ENCODE peak calls at places on chromosomes 12 and 14, in eight cellular contexts. One of them, this sample, is unnamed.

GRCh38 chr14:72651715-72652114 is 242.2 kb downstream of the DPF3 start:
- DNase-seq in iPS-NIHi11: no peak
- DNase-seq in amygdala: peak; percentile 46
- DNase-seq in heart right ventricle: no peak
- DNase-seq in central memory CD8-positive, alpha-beta T cell: no peak
- DNase-seq in stimulated activated CD4-positive, alpha-beta T cell treated with anti-CD3 and anti-CD28 coated beads, TNF-alpha, amount 100 ng/mL, for 1 hour: no peak
- DNase-seq in HTR-8/SVneo: no peak
- DNase-seq in central memory CD4-positive, alpha-beta T cell: no peak
- DNase-seq in this sample: no peak

GRCh38 chr12:110543252-110543959 is 39.7 kb downstream of the PPTC7 start:
- DNase-seq in central memory CD8-positive, alpha-beta T cell: no peak
- DNase-seq in stimulated activated CD4-positive, alpha-beta T cell treated with anti-CD3 and anti-CD28 coated beads, TNF-alpha, amount 100 ng/mL, for 1 hour: no peak
- DNase-seq in heart right ventricle: peak; percentile 71
- DNase-seq in central memory CD4-positive, alpha-beta T cell: no peak
- DNase-seq in iPS-NIHi11: peak; percentile 29
- DNase-seq in amygdala: peak; percentile 33
- DNase-seq in HTR-8/SVneo: no peak
- DNase-seq in this sample: no peak

GRCh38 chr12:58915634-58916033 is 4.7 kb downstream of the LRIG3 start:
- DNase-seq in stimulated activated CD4-positive, alpha-beta T cell treated with anti-CD3 and anti-CD28 coated beads, TNF-alpha, amount 100 ng/mL, for 1 hour: no peak
- DNase-seq in central memory CD4-positive, alpha-beta T cell: no peak
- DNase-seq in HTR-8/SVneo: no peak
- DNase-seq in iPS-NIHi11: no peak
- DNase-seq in central memory CD8-positive, alpha-beta T cell: no peak
- DNase-seq in heart right ventricle: peak; percentile 18
- DNase-seq in amygdala: no peak
- DNase-seq in this sample: no peak

GRCh38 chr12:111953455-111953854 is 59.5 kb downstream of the TMEM116 start:
- DNase-seq in amygdala: no peak
- DNase-seq in iPS-NIHi11: no peak
- DNase-seq in HTR-8/SVneo: no peak
- DNase-seq in stimulated activated CD4-positive, alpha-beta T cell treated with anti-CD3 and anti-CD28 coated beads, TNF-alpha, amount 100 ng/mL, for 1 hour: no peak
- DNase-seq in heart right ventricle: no peak
- DNase-seq in central memory CD8-positive, alpha-beta T cell: no peak
- DNase-seq in central memory CD4-positive, alpha-beta T cell: no peak
- DNase-seq in this sample: no peak

GRCh38 chr12:26530461-26530860 is 302.5 kb downstream of the ITPR2 start:
- DNase-seq in HTR-8/SVneo: no peak
- DNase-seq in iPS-NIHi11: no peak
- DNase-seq in central memory CD8-positive, alpha-beta T cell: no peak
- DNase-seq in amygdala: no peak
- DNase-seq in central memory CD4-positive, alpha-beta T cell: no peak
- DNase-seq in heart right ventricle: no peak
- DNase-seq in stimulated activated CD4-positive, alpha-beta T cell treated with anti-CD3 and anti-CD28 coated beads, TNF-alpha, amount 100 ng/mL, for 1 hour: no peak
- DNase-seq in this sample: no peak

GRCh38 chr14:105483300-105484068 is 3.2 kb upstream of the CRIP1 start:
- DNase-seq in iPS-NIHi11: no peak
- DNase-seq in central memory CD4-positive, alpha-beta T cell: no peak
- DNase-seq in HTR-8/SVneo: no peak
- DNase-seq in central memory CD8-positive, alpha-beta T cell: no peak
- DNase-seq in amygdala: no peak
- DNase-seq in stimulated activated CD4-positive, alpha-beta T cell treated with anti-CD3 and anti-CD28 coated beads, TNF-alpha, amount 100 ng/mL, for 1 hour: no peak
- DNase-seq in heart right ventricle: peak; percentile 55
- DNase-seq in this sample: no peak

GRCh38 chr14:70955543-70956480 is 48.6 kb downstream of the PCNX1 start:
- DNase-seq in amygdala: no peak
- DNase-seq in central memory CD4-positive, alpha-beta T cell: peak; percentile 53
- DNase-seq in central memory CD8-positive, alpha-beta T cell: no peak
- DNase-seq in heart right ventricle: no peak
- DNase-seq in iPS-NIHi11: no peak
- DNase-seq in stimulated activated CD4-positive, alpha-beta T cell treated with anti-CD3 and anti-CD28 coated beads, TNF-alpha, amount 100 ng/mL, for 1 hour: no peak
- DNase-seq in HTR-8/SVneo: peak; percentile 38
- DNase-seq in this sample: peak; percentile 16

GRCh38 chr12:130572553-130572952 is 143.5 kb downstream of the RIMBP2 start:
- DNase-seq in iPS-NIHi11: no peak
- DNase-seq in amygdala: no peak
- DNase-seq in HTR-8/SVneo: no peak
- DNase-seq in central memory CD4-positive, alpha-beta T cell: no peak
- DNase-seq in central memory CD8-positive, alpha-beta T cell: no peak
- DNase-seq in heart right ventricle: no peak
- DNase-seq in stimulated activated CD4-positive, alpha-beta T cell treated with anti-CD3 and anti-CD28 coated beads, TNF-alpha, amount 100 ng/mL, for 1 hour: no peak
- DNase-seq in this sample: no peak

GRCh38 chr12:6626654-6627283 is 9.0 kb downstream of the LPAR5 start:
- DNase-seq in stimulated activated CD4-positive, alpha-beta T cell treated with anti-CD3 and anti-CD28 coated beads, TNF-alpha, amount 100 ng/mL, for 1 hour: no peak
- DNase-seq in iPS-NIHi11: no peak
- DNase-seq in HTR-8/SVneo: no peak
- DNase-seq in central memory CD4-positive, alpha-beta T cell: no peak
- DNase-seq in amygdala: no peak
- DNase-seq in central memory CD8-positive, alpha-beta T cell: no peak
- DNase-seq in heart right ventricle: no peak
- DNase-seq in this sample: peak; percentile 44

GRCh38 chr12:47757360-47757839 is 1.3 kb downstream of the RAPGEF3 start:
- DNase-seq in heart right ventricle: no peak
- DNase-seq in HTR-8/SVneo: no peak
- DNase-seq in amygdala: no peak
- DNase-seq in central memory CD8-positive, alpha-beta T cell: no peak
- DNase-seq in stimulated activated CD4-positive, alpha-beta T cell treated with anti-CD3 and anti-CD28 coated beads, TNF-alpha, amount 100 ng/mL, for 1 hour: no peak
- DNase-seq in central memory CD4-positive, alpha-beta T cell: no peak
- DNase-seq in iPS-NIHi11: no peak
- DNase-seq in this sample: no peak

GRCh38 chr14:45201908-45202307 is 51.1 kb downstream of the MIS18BP1 start:
- DNase-seq in heart right ventricle: no peak
- DNase-seq in stimulated activated CD4-positive, alpha-beta T cell treated with anti-CD3 and anti-CD28 coated beads, TNF-alpha, amount 100 ng/mL, for 1 hour: no peak
- DNase-seq in iPS-NIHi11: peak; percentile 17
- DNase-seq in central memory CD4-positive, alpha-beta T cell: no peak
- DNase-seq in HTR-8/SVneo: peak; percentile 3
- DNase-seq in amygdala: no peak
- DNase-seq in central memory CD8-positive, alpha-beta T cell: no peak
- DNase-seq in this sample: no peak

GRCh38 chr12:6423267-6424007 is 21.3 kb upstream of the CD27 start:
- DNase-seq in iPS-NIHi11: peak; percentile 92
- DNase-seq in HTR-8/SVneo: peak; percentile 96
- DNase-seq in heart right ventricle: peak; percentile 73
- DNase-seq in central memory CD4-positive, alpha-beta T cell: peak; percentile 82
- DNase-seq in stimulated activated CD4-positive, alpha-beta T cell treated with anti-CD3 and anti-CD28 coated beads, TNF-alpha, amount 100 ng/mL, for 1 hour: peak; percentile 42
- DNase-seq in amygdala: peak; percentile 77
- DNase-seq in central memory CD8-positive, alpha-beta T cell: peak; percentile 62
- DNase-seq in this sample: peak; percentile 78

GRCh38 chr12:100826323-100826722 is 31.7 kb downstream of the ANO4 start:
- DNase-seq in central memory CD8-positive, alpha-beta T cell: no peak
- DNase-seq in central memory CD4-positive, alpha-beta T cell: no peak
- DNase-seq in iPS-NIHi11: peak; percentile 57
- DNase-seq in amygdala: peak; percentile 35
- DNase-seq in stimulated activated CD4-positive, alpha-beta T cell treated with anti-CD3 and anti-CD28 coated beads, TNF-alpha, amount 100 ng/mL, for 1 hour: no peak
- DNase-seq in heart right ventricle: peak; percentile 19
- DNase-seq in HTR-8/SVneo: no peak
- DNase-seq in this sample: no peak

This sample was measured in naive B cell.